ENCODE peak calls at places on chromosomes 11 and 22, in six cellular contexts. I is lung; E is aorta; N is CD4-positive, alpha-beta memory T cell; Q is H9; V is thyroid gland. W is an unnamed sample. For H3K9me3, the result is how much of the 10 kb centered on the place peaks cover.

GRCh38 chr22:40635940-40636379 is 559 bp downstream of the MRTFA start:
- DNase-seq in Q (peak), I (no peak), N (no peak), V (no peak), E (no peak), W (no peak)

GRCh38 chr11:65555693-65556231 is 2.4 kb downstream of the LTBP3 start:
- DNase-seq in I (no peak), V (no peak), N (no peak), E (peak), Q (no peak), W (no peak)

GRCh38 chr22:26893034-26893710 is 235.8 kb downstream of the MIAT start:
- DNase-seq in N (no peak), I (peak), Q (peak), V (peak), E (peak), W (no peak)

GRCh38 chr22:29831186-29831921 is 6.7 kb downstream of the ASCC2 start:
- DNase-seq in E (no peak), N (no peak), Q (no peak), I (no peak), V (no peak), W (no peak)

GRCh38 chr11:111845256-111846028 is 25.9 kb downstream of the ALG9 start:
- DNase-seq in Q (no peak), I (no peak), V (no peak), N (no peak), E (no peak), W (no peak)

GRCh38 chr11:18063131-18063530 is 17.1 kb upstream of the TPH1 start:
- DNase-seq in Q (no peak), I (no peak), N (no peak), V (no peak), E (no peak), W (no peak)

GRCh38 chr11:9385288-9385902 is 943 bp downstream of the IPO7 start:
- DNase-seq in N (no peak), E (no peak), Q (peak), V (no peak), I (no peak), W (no peak)

GRCh38 chr22:24005201-24005600 is at the start of gene GSTT4:
- DNase-seq in I (no peak), V (peak), Q (no peak), E (peak), N (no peak), W (no peak)

GRCh38 chr11:123509737-123510578 is 79.9 kb downstream of the GRAMD1B start:
- DNase-seq in V (peak), N (no peak), I (no peak), E (no peak), Q (peak), W (peak)

GRCh38 chr11:64536396-64536935 is 54.6 kb upstream of the SLC22A12 start:
- DNase-seq in N (no peak), I (no peak), V (no peak), E (no peak), Q (no peak), W (no peak)

GRCh38 chr11:28448186-28448585 is 340.0 kb downstream of the METTL15 start:
- DNase-seq in E (no peak), N (no peak), I (no peak), V (no peak), Q (no peak), W (no peak)

GRCh38 chr11:65538232-65538914 is 13.5 kb downstream of the SCYL1 start:
- DNase-seq in V (no peak), Q (no peak), N (no peak), I (no peak), E (no peak), W (no peak)

GRCh38 chr11:79229047-79229446 is 211.8 kb downstream of the TENM4 start:
- DNase-seq in I (no peak), N (no peak), V (peak), Q (no peak), E (no peak), W (no peak)

GRCh38 chr11:17828311-17828751 is 93.8 kb downstream of the KCNC1 start:
- DNase-seq in Q (no peak), V (no peak), N (no peak), E (peak), I (no peak), W (no peak)

GRCh38 chr22:48957311-48957986 is 870.2 kb downstream of the BRD1 start:
- DNase-seq in E (no peak), V (no peak), N (no peak), I (peak), Q (peak), W (no peak)

GRCh38 chr11:17010851-17011420 is 3.3 kb downstream of the PLEKHA7 start:
- DNase-seq in Q (no peak), N (no peak), E (no peak), V (no peak), I (no peak), W (peak)

GRCh38 chr11:60852639-60853468 is 2.9 kb downstream of the PTGDR2 start:
- DNase-seq in E (no peak), I (no peak), Q (peak), V (no peak), N (no peak), W (no peak)

GRCh38 chr22:49964136-49964492 is 3.5 kb downstream of the PIM3 start:
- DNase-seq in V (no peak), Q (no peak), N (peak), I (peak), E (peak), W (no peak)

GRCh38 chr11:65111537-65112225 is at the start of gene TM7SF2:
- DNase-seq in V (peak), Q (peak), E (peak), I (peak), N (peak), W (peak)

GRCh38 chr11:87007938-87008337 is 29.8 kb upstream of the TMEM135 start:
- DNase-seq in N (no peak), I (no peak), E (no peak), V (no peak), Q (no peak), W (no peak)

GRCh38 chr11:5929984-5930383 is 12.1 kb upstream of the OR56A3 start:
- DNase-seq in N (no peak), Q (no peak), V (no peak), E (no peak), I (no peak), W (no peak)

GRCh38 chr11:5933116-5933515 is 8.9 kb upstream of the OR56A3 start:
- DNase-seq in E (no peak), I (no peak), Q (no peak), V (no peak), N (no peak), W (no peak)

GRCh38 chr11:5931061-5931460 is 11.0 kb upstream of the OR56A3 start:
- DNase-seq in I (no peak), V (no peak), Q (no peak), E (no peak), N (no peak), W (no peak)

GRCh38 chr11:5930614-5931013 is 11.4 kb upstream of the OR56A3 start:
- DNase-seq in Q (no peak), V (no peak), N (no peak), I (no peak), E (no peak), W (no peak)

DNA sequence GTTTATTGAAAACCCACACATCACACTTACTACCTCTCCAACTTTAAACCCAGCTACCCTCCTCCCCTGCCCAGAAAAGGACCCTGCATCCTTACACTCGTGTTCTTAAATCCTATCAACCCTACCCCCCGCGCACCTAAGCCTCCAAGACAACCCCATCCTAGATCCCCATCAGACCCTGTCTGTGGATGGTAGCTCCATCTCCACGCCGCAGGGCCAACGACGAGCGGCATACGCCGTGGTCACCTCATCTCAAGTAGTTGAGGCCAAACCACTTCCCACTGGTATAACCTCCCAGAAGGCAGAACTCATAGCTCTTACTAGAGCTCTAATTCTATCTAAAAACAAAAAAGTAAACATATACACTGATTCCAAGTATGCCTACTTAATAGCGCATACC is 9.4 kb upstream of the OR56A3 start:
- DNase-seq in N (no peak), V (no peak), Q (no peak), E (no peak), I (no peak), W (no peak)
- H3K9me3 ChIP-seq in N (under half), V (under half), Q (under half), E (under half), I (under half), W (under half)

DNA sequence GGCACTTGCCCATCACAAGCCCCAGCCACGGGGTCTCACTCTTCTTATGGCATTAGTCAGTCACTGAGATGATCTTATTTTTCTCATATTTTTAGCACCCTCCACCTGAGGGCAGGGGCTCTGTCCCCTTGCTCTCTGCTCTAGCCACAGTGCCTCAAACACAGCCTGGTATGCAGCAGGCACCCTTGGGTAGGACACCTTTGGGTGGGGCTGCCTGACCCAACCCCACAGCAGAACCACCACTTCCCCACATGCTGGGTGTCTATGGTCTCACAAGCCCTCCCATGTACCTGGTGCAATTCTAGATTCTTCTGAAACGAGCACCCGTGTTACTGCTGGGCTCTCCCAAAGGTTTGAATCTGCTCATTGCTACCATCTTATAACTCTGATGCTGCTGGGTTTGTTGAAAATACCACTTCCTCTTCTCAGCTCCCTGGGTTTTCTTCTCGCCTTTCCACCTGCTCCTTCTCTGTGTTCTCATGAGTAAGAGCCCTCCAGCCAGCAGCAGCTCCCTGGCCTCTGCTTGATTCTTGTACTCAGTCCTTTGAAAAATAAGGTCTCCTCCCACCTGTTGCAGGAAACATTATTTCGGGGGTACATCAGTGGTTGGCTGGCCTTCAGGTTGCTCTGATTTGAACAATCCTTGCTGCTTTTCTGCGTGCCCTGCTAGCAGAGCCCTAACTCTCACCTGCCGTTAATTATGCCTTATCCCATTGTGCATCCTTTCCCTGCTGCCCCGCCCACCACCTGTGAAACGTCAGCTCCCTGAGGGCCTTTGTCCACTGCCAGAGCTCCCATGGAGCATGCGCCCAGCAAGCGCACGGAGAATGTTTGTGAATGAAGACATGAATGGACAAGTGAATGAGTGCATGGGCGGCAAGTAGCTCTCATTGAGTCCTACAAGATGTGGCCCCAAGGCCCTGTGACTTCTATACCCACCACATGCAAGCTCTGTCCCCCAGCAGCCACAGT is 1181.6 kb downstream of the TBC1D22A start:
- DNase-seq in I (no peak), Q (no peak), N (no peak), E (no peak), V (no peak), W (no peak)
- H3K9me3 ChIP-seq in I (under half), Q (under half), N (under half), E (under half), V (under half), W (under half)

GRCh38 chr22:30922151-30922611 is 46.4 kb downstream of the MORC2 start:
- DNase-seq in E (peak), I (peak), V (peak), N (peak), Q (no peak), W (peak)
- H3K9me3 ChIP-seq in E (under half), I (under half), V (under half), N (under half), Q (under half), W (under half)

GRCh38 chr11:56151376-56151775 is 8.7 kb downstream of the OR8K5 start:
- DNase-seq in Q (no peak), N (no peak), E (no peak), I (no peak), V (no peak), W (no peak)

GRCh38 chr11:56152333-56152732 is 7.8 kb downstream of the OR8K5 start:
- DNase-seq in N (no peak), E (no peak), Q (no peak), V (no peak), I (no peak), W (no peak)
- H3K9me3 ChIP-seq in N (under half), E (under half), Q (under half), V (under half), I (under half), W (under half)

DNA sequence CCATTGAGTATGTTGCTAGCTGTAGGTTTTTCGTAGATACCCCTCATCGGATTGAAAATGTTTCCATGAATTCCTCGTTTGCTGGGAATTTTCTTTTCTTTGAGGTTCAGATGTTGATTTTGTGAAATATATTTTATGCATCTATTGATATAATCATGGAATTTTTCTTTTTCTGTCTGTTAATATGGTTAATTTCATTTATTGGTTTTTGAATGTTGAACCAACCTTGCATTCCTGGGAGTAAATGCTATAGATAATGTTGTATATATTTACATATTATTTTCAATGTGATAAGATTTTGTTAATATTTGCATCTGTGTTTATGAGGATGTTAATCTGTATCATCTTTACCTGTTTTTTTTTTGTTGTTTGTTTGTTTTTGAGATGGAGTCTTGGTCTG is 10.6 kb upstream of the NDUFA6 start:
- DNase-seq in I (no peak), E (no peak), V (no peak), Q (no peak), N (no peak), W (no peak)
- H3K9me3 ChIP-seq in I (under half), E (under half), V (under half), Q (under half), N (under half), W (under half)

GRCh38 chr11:2630679-2631078 is 69.1 kb downstream of the KCNQ1OT1 start:
- DNase-seq in I (no peak), V (no peak), N (no peak), Q (no peak), E (no peak), W (no peak)

GRCh38 chr11:2631161-2631560 is 68.6 kb downstream of the KCNQ1OT1 start:
- DNase-seq in V (no peak), N (no peak), E (no peak), I (no peak), Q (no peak), W (no peak)

GRCh38 chr11:2621919-2622318 is 77.9 kb downstream of the KCNQ1OT1 start:
- DNase-seq in Q (no peak), V (no peak), E (no peak), N (no peak), I (no peak), W (no peak)

GRCh38 chr11:2625183-2625582 is 74.6 kb downstream of the KCNQ1OT1 start:
- DNase-seq in V (no peak), Q (no peak), I (no peak), N (no peak), E (no peak), W (no peak)
- H3K9me3 ChIP-seq in V (under half), Q (under half), I (under half), N (under half), E (under half), W (under half)

GRCh38 chr11:58805065-58805464 is 39.4 kb downstream of the GLYATL2 start:
- DNase-seq in Q (no peak), E (no peak), V (no peak), I (no peak), N (no peak), W (no peak)

GRCh38 chr11:58807358-58807757 is 37.1 kb downstream of the GLYATL2 start:
- DNase-seq in N (no peak), I (no peak), E (no peak), V (no peak), Q (no peak), W (no peak)

GRCh38 chr11:58796333-58797049 is 48.0 kb downstream of the GLYATL2 start:
- DNase-seq in N (no peak), V (no peak), E (no peak), I (no peak), Q (no peak), W (no peak)

GRCh38 chr11:58801302-58801701 is 43.2 kb downstream of the GLYATL2 start:
- DNase-seq in N (no peak), V (no peak), Q (no peak), E (no peak), I (no peak), W (no peak)

DNA sequence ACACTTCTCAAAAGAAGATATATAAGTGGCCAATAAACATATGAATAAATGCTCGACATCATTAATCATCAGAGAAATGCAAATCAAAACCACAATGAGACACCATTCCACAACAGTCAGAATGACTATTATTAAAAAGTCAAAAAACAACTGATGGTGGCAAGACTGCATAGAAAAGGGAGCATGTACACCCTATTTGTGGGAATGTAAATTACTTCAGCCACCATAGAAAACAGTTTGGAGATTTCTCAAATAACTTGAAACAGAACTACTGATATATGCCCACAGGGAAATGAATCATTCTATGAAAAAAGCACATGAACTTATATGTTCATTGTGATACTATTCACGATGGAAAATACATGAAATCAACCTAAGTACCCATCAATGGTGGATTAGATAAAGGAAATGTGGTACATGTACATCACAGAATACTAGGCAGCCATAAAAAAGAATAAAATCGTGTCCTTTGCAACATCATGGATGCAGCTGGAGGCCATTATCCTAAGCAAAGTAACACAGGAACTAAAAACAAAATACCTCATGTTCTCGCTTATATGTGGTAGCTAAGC is 42.4 kb downstream of the GLYATL2 start:
- DNase-seq in Q (no peak), E (no peak), N (no peak), V (no peak), I (no peak), W (no peak)
- H3K9me3 ChIP-seq in Q (under half), E (under half), N (under half), V (under half), I (under half), W (under half)